ENCODE peak calls at places on chromosomes 16 and 17, in five cellular contexts. One of them, this sample, is unnamed.

GRCh38 chr17:73798111-73798748 is 154.0 kb upstream of the SDK2 start:
- DNase-seq in transverse colon: peak
- DNase-seq in prostate gland: no peak
- DNase-seq in upper lobe of left lung: no peak
- DNase-seq in sigmoid colon: no peak
- DNase-seq in this sample: peak

GRCh38 chr17:72903522-72903921 is 189.0 kb downstream of the SLC39A11 start:
- DNase-seq in upper lobe of left lung: no peak
- DNase-seq in prostate gland: no peak
- DNase-seq in sigmoid colon: no peak
- DNase-seq in transverse colon: no peak
- DNase-seq in this sample: no peak

GRCh38 chr17:36950027-36950426 is 1.3 kb downstream of the AATF start:
- DNase-seq in upper lobe of left lung: no peak
- DNase-seq in transverse colon: no peak
- DNase-seq in sigmoid colon: no peak
- DNase-seq in prostate gland: no peak
- DNase-seq in this sample: no peak

GRCh38 chr17:81402530-81402941 is 7.3 kb downstream of the BAHCC1 start:
- DNase-seq in transverse colon: no peak
- DNase-seq in sigmoid colon: no peak
- DNase-seq in upper lobe of left lung: no peak
- DNase-seq in prostate gland: no peak
- DNase-seq in this sample: no peak

GRCh38 chr16:89971495-89972243 is 23.1 kb downstream of the DEF8 start:
- DNase-seq in prostate gland: no peak
- DNase-seq in transverse colon: peak
- DNase-seq in upper lobe of left lung: peak
- DNase-seq in sigmoid colon: no peak
- DNase-seq in this sample: no peak

GRCh38 chr17:28570716-28571254 is 539 bp downstream of the PIGS start:
- DNase-seq in upper lobe of left lung: peak
- DNase-seq in prostate gland: peak
- DNase-seq in transverse colon: peak
- DNase-seq in sigmoid colon: peak
- DNase-seq in this sample: no peak

GRCh38 chr16:879986-880385 is 79.5 kb upstream of the GNG13 start:
- DNase-seq in transverse colon: no peak
- DNase-seq in prostate gland: no peak
- DNase-seq in upper lobe of left lung: no peak
- DNase-seq in sigmoid colon: peak
- DNase-seq in this sample: no peak

GRCh38 chr17:56230660-56231059 is 77.4 kb downstream of the ANKFN1 start:
- DNase-seq in transverse colon: no peak
- DNase-seq in upper lobe of left lung: no peak
- DNase-seq in prostate gland: no peak
- DNase-seq in sigmoid colon: no peak
- DNase-seq in this sample: no peak

GRCh38 chr16:3654249-3654991 is at the start of gene DNASE1:
- DNase-seq in transverse colon: peak
- DNase-seq in prostate gland: no peak
- DNase-seq in sigmoid colon: peak
- DNase-seq in upper lobe of left lung: peak
- DNase-seq in this sample: peak

GRCh38 chr16:67517661-67518423 is 10.8 kb upstream of the RIPOR1 start:
- DNase-seq in prostate gland: no peak
- DNase-seq in upper lobe of left lung: no peak
- DNase-seq in transverse colon: peak
- DNase-seq in sigmoid colon: no peak
- DNase-seq in this sample: no peak

GRCh38 chr17:74903671-74904070 is 10.2 kb upstream of the FADS6 start:
- DNase-seq in upper lobe of left lung: no peak
- DNase-seq in transverse colon: no peak
- DNase-seq in sigmoid colon: no peak
- DNase-seq in prostate gland: no peak
- DNase-seq in this sample: no peak

DNA sequence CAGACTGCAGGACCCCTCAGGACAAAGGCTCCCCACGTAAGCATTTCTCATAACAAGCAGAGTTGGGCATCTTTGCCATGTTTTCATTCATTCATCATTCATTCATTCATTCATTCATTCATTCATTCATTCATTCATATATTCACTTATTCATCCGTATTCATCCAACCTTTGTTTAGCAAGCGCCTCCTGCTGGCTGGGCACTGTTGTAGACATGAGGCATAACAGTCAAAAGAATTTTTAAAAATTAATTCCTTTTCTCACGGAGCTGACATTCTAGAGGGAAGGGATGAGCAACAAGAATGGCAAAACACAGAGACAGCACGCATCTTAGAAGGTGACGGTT is 351.7 kb upstream of the TNRC6C start:
- DNase-seq in transverse colon: no peak
- DNase-seq in upper lobe of left lung: no peak
- DNase-seq in sigmoid colon: no peak
- DNase-seq in prostate gland: no peak
- DNase-seq in this sample: no peak
- TF ChIP-seq CTCF in transverse colon: peak
- TF ChIP-seq CTCF in upper lobe of left lung: no peak
- TF ChIP-seq CTCF in sigmoid colon: no peak
- TF ChIP-seq CTCF in prostate gland: no peak
- TF ChIP-seq CTCF in this sample: no peak

GRCh38 chr17:63595132-63595531 is 5.6 kb upstream of the TACO1 start:
- DNase-seq in prostate gland: no peak
- DNase-seq in transverse colon: no peak
- DNase-seq in sigmoid colon: no peak
- DNase-seq in upper lobe of left lung: no peak
- DNase-seq in this sample: no peak
- TF ChIP-seq POLR2AphosphoS5 in prostate gland: no peak
- TF ChIP-seq POLR2AphosphoS5 in transverse colon: no peak
- TF ChIP-seq POLR2AphosphoS5 in sigmoid colon: no peak
- TF ChIP-seq POLR2AphosphoS5 in upper lobe of left lung: no peak
- TF ChIP-seq POLR2AphosphoS5 in this sample: no peak

GRCh38 chr17:79022507-79022991 is 1.4 kb upstream of the C1QTNF1 start:
- DNase-seq in prostate gland: no peak
- DNase-seq in transverse colon: no peak
- DNase-seq in upper lobe of left lung: peak
- DNase-seq in sigmoid colon: peak
- DNase-seq in this sample: peak

GRCh38 chr17:79024901-79025737 is 1.1 kb downstream of the C1QTNF1 start:
- DNase-seq in upper lobe of left lung: peak
- DNase-seq in transverse colon: peak
- DNase-seq in sigmoid colon: peak
- DNase-seq in prostate gland: peak
- DNase-seq in this sample: peak

GRCh38 chr17:79023180-79023705 is 726 bp upstream of the C1QTNF1 start:
- DNase-seq in transverse colon: peak
- DNase-seq in prostate gland: no peak
- DNase-seq in upper lobe of left lung: no peak
- DNase-seq in sigmoid colon: peak
- DNase-seq in this sample: no peak

GRCh38 chr17:79026345-79027273 is 2.6 kb downstream of the C1QTNF1 start:
- DNase-seq in transverse colon: peak
- DNase-seq in upper lobe of left lung: peak
- DNase-seq in sigmoid colon: peak
- DNase-seq in prostate gland: no peak
- DNase-seq in this sample: peak

DNA sequence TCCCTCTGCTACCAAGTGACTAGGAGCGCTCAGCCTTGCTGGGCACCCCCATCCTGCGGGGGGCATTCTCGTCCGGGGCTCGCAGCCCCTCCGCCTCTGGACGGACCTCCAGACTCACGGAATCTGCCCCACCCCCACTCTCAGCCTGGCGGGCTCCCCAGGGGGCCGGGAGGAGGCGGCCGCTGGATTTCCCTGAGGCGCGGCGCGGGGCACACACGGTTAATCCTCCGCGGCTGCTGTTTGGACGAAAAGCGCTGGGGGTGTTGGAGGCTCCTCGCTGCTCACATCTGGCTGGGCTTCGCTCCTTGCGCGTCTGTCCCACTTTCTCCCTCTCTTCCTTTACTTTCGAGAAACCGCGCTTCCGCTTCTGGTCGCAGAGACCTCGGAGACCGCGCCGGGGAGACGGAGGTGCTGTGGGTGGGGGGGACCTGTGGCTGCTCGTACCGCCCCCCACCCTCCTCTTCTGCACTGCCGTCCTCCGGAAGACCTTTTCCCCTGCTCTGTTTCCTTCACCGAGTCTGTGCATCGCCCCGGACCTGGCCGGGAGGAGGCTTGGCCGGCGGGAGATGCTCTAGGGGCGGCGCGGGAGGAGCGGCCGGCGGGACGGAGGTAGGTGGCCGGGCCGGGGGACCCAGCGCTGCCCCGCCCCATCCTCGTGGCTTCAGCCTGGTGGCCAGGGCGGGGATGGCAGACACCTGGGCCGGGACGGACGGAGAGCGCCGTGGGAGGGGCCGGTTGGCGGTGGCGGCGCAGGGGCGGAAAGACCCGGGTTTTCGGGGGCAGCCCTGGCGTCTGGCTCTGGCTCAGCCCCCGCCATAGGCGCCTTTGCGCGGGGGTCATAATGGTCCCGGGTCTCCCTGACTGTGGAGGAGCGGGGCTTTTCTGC is at the start of gene C1QTNF1:
- DNase-seq in upper lobe of left lung: peak
- DNase-seq in sigmoid colon: peak
- DNase-seq in transverse colon: peak
- DNase-seq in prostate gland: no peak
- DNase-seq in this sample: peak
- TF ChIP-seq CTCF in upper lobe of left lung: peak
- TF ChIP-seq CTCF in sigmoid colon: peak
- TF ChIP-seq CTCF in transverse colon: peak
- TF ChIP-seq CTCF in prostate gland: no peak
- TF ChIP-seq CTCF in this sample: peak

GRCh38 chr17:7261377-7262191 is 694 bp downstream of the CLDN7 start:
- DNase-seq in sigmoid colon: no peak
- DNase-seq in transverse colon: no peak
- DNase-seq in prostate gland: no peak
- DNase-seq in upper lobe of left lung: no peak
- DNase-seq in this sample: no peak

GRCh38 chr17:7258731-7259554 is 3.3 kb downstream of the CLDN7 start:
- DNase-seq in upper lobe of left lung: peak
- DNase-seq in sigmoid colon: no peak
- DNase-seq in prostate gland: peak
- DNase-seq in transverse colon: peak
- DNase-seq in this sample: no peak

GRCh38 chr17:7260601-7261376 is 1.5 kb downstream of the CLDN7 start:
- DNase-seq in prostate gland: peak
- DNase-seq in sigmoid colon: no peak
- DNase-seq in upper lobe of left lung: peak
- DNase-seq in transverse colon: peak
- DNase-seq in this sample: peak

GRCh38 chr17:7260151-7260550 is 2.1 kb downstream of the CLDN7 start:
- DNase-seq in transverse colon: peak
- DNase-seq in upper lobe of left lung: no peak
- DNase-seq in prostate gland: no peak
- DNase-seq in sigmoid colon: no peak
- DNase-seq in this sample: no peak

GRCh38 chr17:7259555-7259889 is 2.8 kb downstream of the CLDN7 start:
- DNase-seq in prostate gland: no peak
- DNase-seq in sigmoid colon: no peak
- DNase-seq in upper lobe of left lung: no peak
- DNase-seq in transverse colon: peak
- DNase-seq in this sample: no peak
- TF ChIP-seq POLR2AphosphoS5 in prostate gland: no peak
- TF ChIP-seq POLR2AphosphoS5 in sigmoid colon: no peak
- TF ChIP-seq POLR2AphosphoS5 in upper lobe of left lung: no peak
- TF ChIP-seq POLR2AphosphoS5 in transverse colon: no peak
- TF ChIP-seq POLR2AphosphoS5 in this sample: no peak

GRCh38 chr16:11586856-11587642 is at the start of gene LITAF:
- DNase-seq in transverse colon: peak
- DNase-seq in sigmoid colon: peak
- DNase-seq in upper lobe of left lung: peak
- DNase-seq in prostate gland: peak
- DNase-seq in this sample: peak
- TF ChIP-seq CTCF in transverse colon: no peak
- TF ChIP-seq CTCF in sigmoid colon: no peak
- TF ChIP-seq CTCF in upper lobe of left lung: peak
- TF ChIP-seq CTCF in prostate gland: no peak
- TF ChIP-seq CTCF in this sample: no peak

DNA sequence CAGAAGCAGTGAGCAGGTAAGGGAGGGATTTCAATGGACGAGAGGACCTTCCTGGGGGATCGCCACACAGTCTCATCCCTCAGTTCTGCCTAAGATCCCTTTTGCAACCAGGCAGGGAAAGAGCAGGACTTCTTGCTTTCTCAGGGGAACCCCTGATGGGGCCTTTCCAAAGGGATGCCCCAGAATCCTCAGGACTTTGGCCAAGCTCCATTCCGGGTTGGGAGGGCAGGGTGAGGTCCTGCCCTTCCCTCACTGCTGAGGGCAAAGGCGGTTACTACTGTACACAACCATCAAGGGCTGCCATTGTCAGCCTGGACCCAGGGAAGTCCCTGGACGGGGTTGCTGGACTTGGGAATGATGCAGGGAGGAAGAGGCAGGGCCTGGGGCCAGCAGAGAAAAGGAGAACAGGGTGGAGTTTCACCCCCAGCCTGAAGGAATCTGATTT is 9.7 kb downstream of the PRR29 start:
- DNase-seq in prostate gland: no peak
- DNase-seq in transverse colon: no peak
- DNase-seq in upper lobe of left lung: peak
- DNase-seq in sigmoid colon: no peak
- DNase-seq in this sample: no peak
- TF ChIP-seq POLR2AphosphoS5 in prostate gland: no peak
- TF ChIP-seq POLR2AphosphoS5 in transverse colon: no peak
- TF ChIP-seq POLR2AphosphoS5 in upper lobe of left lung: peak
- TF ChIP-seq POLR2AphosphoS5 in sigmoid colon: no peak
- TF ChIP-seq POLR2AphosphoS5 in this sample: no peak

DNA sequence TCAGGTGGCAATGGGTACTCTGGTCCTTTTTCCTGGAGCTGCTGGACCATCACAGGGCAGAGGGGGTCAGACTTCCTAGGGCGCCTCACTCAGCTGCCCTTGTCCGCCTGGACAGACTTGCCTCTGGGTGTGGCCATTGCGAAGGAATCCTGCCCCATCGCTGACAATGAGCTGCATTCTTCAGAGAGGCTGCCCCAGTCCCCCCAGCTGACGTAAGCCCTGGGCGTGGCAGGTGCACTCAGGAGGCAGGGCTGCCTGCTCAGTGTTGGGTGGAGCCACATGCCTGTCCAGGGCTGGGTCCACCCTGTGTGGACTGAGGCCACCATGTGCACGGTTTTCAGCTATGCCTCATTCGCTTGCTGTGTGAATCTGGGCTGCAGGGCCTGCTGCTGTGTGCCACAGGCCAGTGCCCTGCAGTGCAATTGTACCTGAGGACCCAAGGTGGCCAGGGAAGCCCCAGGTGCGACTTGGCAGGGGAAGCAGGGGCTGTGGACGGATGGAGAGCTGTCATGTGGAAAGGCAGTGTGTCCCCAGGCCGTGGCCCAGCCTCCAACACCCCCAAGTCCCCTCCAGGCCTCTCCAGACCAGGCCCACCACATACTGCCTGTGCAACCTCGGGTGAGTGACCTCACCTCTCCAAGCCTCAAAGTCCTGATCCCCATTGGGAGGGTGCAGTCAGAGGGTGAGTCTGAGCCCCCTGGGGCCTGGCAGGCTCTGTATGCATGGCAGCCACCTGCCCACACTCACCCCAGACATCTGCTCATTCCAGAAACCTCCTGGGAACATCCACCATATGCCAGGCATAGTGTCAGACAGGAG is 14.0 kb upstream of the MPRIP start:
- DNase-seq in upper lobe of left lung: peak
- DNase-seq in sigmoid colon: peak
- DNase-seq in transverse colon: peak
- DNase-seq in prostate gland: peak
- DNase-seq in this sample: peak
- TF ChIP-seq CTCF in upper lobe of left lung: no peak
- TF ChIP-seq CTCF in sigmoid colon: no peak
- TF ChIP-seq CTCF in transverse colon: no peak
- TF ChIP-seq CTCF in prostate gland: no peak
- TF ChIP-seq CTCF in this sample: no peak